ENCODE peak calls at places on chromosomes 13 and 19, in six cellular contexts. One of them, this sample, is unnamed. For H3K9me3, the result is how much of the 10 kb centered on the place peaks cover.

GRCh38 chr19:39514840-39515550 is at the start of gene SELENOV:
- DNase-seq in thoracic aorta: no peak
- DNase-seq in CD4-positive, CD25-positive, alpha-beta regulatory T cell: no peak
- DNase-seq in endodermal cell: peak
- DNase-seq in cardiac muscle cell: no peak
- DNase-seq in Karpas-422: no peak
- DNase-seq in this sample: no peak

GRCh38 chr13:91240341-91240740 is 107.1 kb upstream of the MIR17HG start:
- DNase-seq in thoracic aorta: no peak
- DNase-seq in CD4-positive, CD25-positive, alpha-beta regulatory T cell: no peak
- DNase-seq in endodermal cell: no peak
- DNase-seq in cardiac muscle cell: no peak
- DNase-seq in Karpas-422: no peak
- DNase-seq in this sample: no peak

GRCh38 chr19:1064661-1065605 is 2.0 kb upstream of the ARHGAP45 start:
- DNase-seq in thoracic aorta: no peak
- DNase-seq in CD4-positive, CD25-positive, alpha-beta regulatory T cell: peak
- DNase-seq in endodermal cell: peak
- DNase-seq in cardiac muscle cell: peak
- DNase-seq in Karpas-422: peak
- DNase-seq in this sample: peak

GRCh38 chr19:55089279-55089944 is 13.7 kb downstream of the EPS8L1 start:
- DNase-seq in thoracic aorta: no peak
- DNase-seq in CD4-positive, CD25-positive, alpha-beta regulatory T cell: no peak
- DNase-seq in endodermal cell: no peak
- DNase-seq in cardiac muscle cell: no peak
- DNase-seq in Karpas-422: no peak
- DNase-seq in this sample: no peak

GRCh38 chr13:83333614-83334388 is 548.5 kb downstream of the SLITRK1 start:
- DNase-seq in thoracic aorta: no peak
- DNase-seq in CD4-positive, CD25-positive, alpha-beta regulatory T cell: no peak
- DNase-seq in endodermal cell: no peak
- DNase-seq in cardiac muscle cell: no peak
- DNase-seq in Karpas-422: no peak
- DNase-seq in this sample: no peak

GRCh38 chr19:34259367-34259865 is 5.1 kb downstream of the GARRE1 start:
- DNase-seq in thoracic aorta: no peak
- DNase-seq in CD4-positive, CD25-positive, alpha-beta regulatory T cell: no peak
- DNase-seq in endodermal cell: no peak
- DNase-seq in cardiac muscle cell: no peak
- DNase-seq in Karpas-422: no peak
- DNase-seq in this sample: no peak

GRCh38 chr19:13920940-13921744 is 15.1 kb downstream of the CC2D1A start:
- DNase-seq in thoracic aorta: no peak
- DNase-seq in CD4-positive, CD25-positive, alpha-beta regulatory T cell: peak
- DNase-seq in endodermal cell: peak
- DNase-seq in cardiac muscle cell: peak
- DNase-seq in Karpas-422: peak
- DNase-seq in this sample: no peak

GRCh38 chr13:113846639-113847318 is 17.1 kb downstream of the GAS6 start:
- DNase-seq in thoracic aorta: no peak
- DNase-seq in CD4-positive, CD25-positive, alpha-beta regulatory T cell: peak
- DNase-seq in endodermal cell: peak
- DNase-seq in cardiac muscle cell: no peak
- DNase-seq in Karpas-422: no peak
- DNase-seq in this sample: no peak

GRCh38 chr13:97116754-97117153 is 105.4 kb upstream of the MBNL2 start:
- DNase-seq in thoracic aorta: no peak
- DNase-seq in CD4-positive, CD25-positive, alpha-beta regulatory T cell: no peak
- DNase-seq in endodermal cell: peak
- DNase-seq in cardiac muscle cell: peak
- DNase-seq in Karpas-422: no peak
- DNase-seq in this sample: no peak

GRCh38 chr13:99226493-99226892 is 25.8 kb downstream of the UBAC2 start:
- DNase-seq in thoracic aorta: no peak
- DNase-seq in CD4-positive, CD25-positive, alpha-beta regulatory T cell: no peak
- DNase-seq in endodermal cell: no peak
- DNase-seq in cardiac muscle cell: no peak
- DNase-seq in Karpas-422: no peak
- DNase-seq in this sample: no peak

GRCh38 chr19:35107541-35107939 is 8.1 kb upstream of the FXYD3 start:
- DNase-seq in thoracic aorta: no peak
- DNase-seq in CD4-positive, CD25-positive, alpha-beta regulatory T cell: no peak
- DNase-seq in endodermal cell: no peak
- DNase-seq in cardiac muscle cell: peak
- DNase-seq in Karpas-422: no peak
- DNase-seq in this sample: no peak

GRCh38 chr19:38975214-38975860 is at the start of gene FBXO17:
- DNase-seq in thoracic aorta: no peak
- DNase-seq in CD4-positive, CD25-positive, alpha-beta regulatory T cell: no peak
- DNase-seq in endodermal cell: peak
- DNase-seq in cardiac muscle cell: peak
- DNase-seq in Karpas-422: no peak
- DNase-seq in this sample: no peak

GRCh38 chr13:25214371-25215252 is 42.5 kb upstream of the AMER2 start:
- DNase-seq in thoracic aorta: no peak
- DNase-seq in CD4-positive, CD25-positive, alpha-beta regulatory T cell: no peak
- DNase-seq in endodermal cell: no peak
- DNase-seq in cardiac muscle cell: peak
- DNase-seq in Karpas-422: no peak
- DNase-seq in this sample: no peak

GRCh38 chr13:109719962-109720646 is 66.3 kb downstream of the IRS2 start:
- DNase-seq in thoracic aorta: no peak
- DNase-seq in CD4-positive, CD25-positive, alpha-beta regulatory T cell: no peak
- DNase-seq in endodermal cell: no peak
- DNase-seq in cardiac muscle cell: no peak
- DNase-seq in Karpas-422: no peak
- DNase-seq in this sample: no peak

GRCh38 chr13:113461022-113461751 is 7.9 kb upstream of the ADPRHL1 start:
- DNase-seq in thoracic aorta: no peak
- DNase-seq in CD4-positive, CD25-positive, alpha-beta regulatory T cell: no peak
- DNase-seq in endodermal cell: no peak
- DNase-seq in cardiac muscle cell: no peak
- DNase-seq in Karpas-422: no peak
- DNase-seq in this sample: no peak

GRCh38 chr13:112712451-112712881 is 22.6 kb downstream of the ATP11A start:
- DNase-seq in thoracic aorta: no peak
- DNase-seq in CD4-positive, CD25-positive, alpha-beta regulatory T cell: no peak
- DNase-seq in endodermal cell: no peak
- DNase-seq in cardiac muscle cell: no peak
- DNase-seq in Karpas-422: no peak
- DNase-seq in this sample: no peak

GRCh38 chr13:85417807-85418206 is 381.4 kb downstream of the SLITRK6 start:
- DNase-seq in thoracic aorta: no peak
- DNase-seq in CD4-positive, CD25-positive, alpha-beta regulatory T cell: no peak
- DNase-seq in endodermal cell: no peak
- DNase-seq in cardiac muscle cell: no peak
- DNase-seq in Karpas-422: peak
- DNase-seq in this sample: no peak

GRCh38 chr13:24254151-24254810 is 55.1 kb upstream of the C1QTNF9 start:
- DNase-seq in thoracic aorta: no peak
- DNase-seq in CD4-positive, CD25-positive, alpha-beta regulatory T cell: peak
- DNase-seq in endodermal cell: no peak
- DNase-seq in cardiac muscle cell: peak
- DNase-seq in Karpas-422: no peak
- DNase-seq in this sample: peak

GRCh38 chr19:42185281-42185680 is 32.2 kb downstream of the DEDD2 start:
- DNase-seq in thoracic aorta: no peak
- DNase-seq in CD4-positive, CD25-positive, alpha-beta regulatory T cell: peak
- DNase-seq in endodermal cell: no peak
- DNase-seq in cardiac muscle cell: peak
- DNase-seq in Karpas-422: no peak
- DNase-seq in this sample: no peak

GRCh38 chr13:43758834-43759233 is 27.9 kb downstream of the ENOX1 start:
- DNase-seq in thoracic aorta: no peak
- DNase-seq in CD4-positive, CD25-positive, alpha-beta regulatory T cell: peak
- DNase-seq in endodermal cell: no peak
- DNase-seq in cardiac muscle cell: no peak
- DNase-seq in Karpas-422: no peak
- DNase-seq in this sample: no peak

GRCh38 chr19:11210656-11210928 is 13.2 kb upstream of the KANK2 start:
- DNase-seq in thoracic aorta: no peak
- DNase-seq in CD4-positive, CD25-positive, alpha-beta regulatory T cell: no peak
- DNase-seq in endodermal cell: no peak
- DNase-seq in cardiac muscle cell: no peak
- DNase-seq in Karpas-422: no peak
- DNase-seq in this sample: no peak

GRCh38 chr19:13839193-13839937 is 37.6 kb upstream of the NANOS3 start:
- DNase-seq in thoracic aorta: no peak
- DNase-seq in CD4-positive, CD25-positive, alpha-beta regulatory T cell: peak
- DNase-seq in endodermal cell: peak
- DNase-seq in cardiac muscle cell: peak
- DNase-seq in Karpas-422: peak
- DNase-seq in this sample: peak

GRCh38 chr19:5104871-5105351 is 136.0 kb downstream of the KDM4B start:
- DNase-seq in thoracic aorta: no peak
- DNase-seq in CD4-positive, CD25-positive, alpha-beta regulatory T cell: no peak
- DNase-seq in endodermal cell: no peak
- DNase-seq in cardiac muscle cell: no peak
- DNase-seq in Karpas-422: no peak
- DNase-seq in this sample: no peak

GRCh38 chr13:49649244-49649962 is 21.1 kb downstream of the ARL11 start:
- DNase-seq in thoracic aorta: no peak
- DNase-seq in CD4-positive, CD25-positive, alpha-beta regulatory T cell: no peak
- DNase-seq in endodermal cell: no peak
- DNase-seq in cardiac muscle cell: peak
- DNase-seq in Karpas-422: no peak
- DNase-seq in this sample: no peak

GRCh38 chr19:4034048-4035017 is 26.8 kb downstream of the PIAS4 start:
- DNase-seq in thoracic aorta: no peak
- DNase-seq in CD4-positive, CD25-positive, alpha-beta regulatory T cell: no peak
- DNase-seq in endodermal cell: no peak
- DNase-seq in cardiac muscle cell: no peak
- DNase-seq in Karpas-422: no peak
- DNase-seq in this sample: no peak

GRCh38 chr13:25729201-25729600 is 322.6 kb downstream of the SHISA2 start:
- DNase-seq in thoracic aorta: no peak
- DNase-seq in CD4-positive, CD25-positive, alpha-beta regulatory T cell: no peak
- DNase-seq in endodermal cell: no peak
- DNase-seq in cardiac muscle cell: no peak
- DNase-seq in Karpas-422: no peak
- DNase-seq in this sample: no peak

GRCh38 chr13:27012482-27013197 is 159.0 kb downstream of the USP12 start:
- DNase-seq in thoracic aorta: no peak
- DNase-seq in CD4-positive, CD25-positive, alpha-beta regulatory T cell: no peak
- DNase-seq in endodermal cell: peak
- DNase-seq in cardiac muscle cell: peak
- DNase-seq in Karpas-422: no peak
- DNase-seq in this sample: no peak

GRCh38 chr19:11408591-11408990 is 10.5 kb downstream of the RGL3 start:
- DNase-seq in thoracic aorta: no peak
- DNase-seq in CD4-positive, CD25-positive, alpha-beta regulatory T cell: no peak
- DNase-seq in endodermal cell: no peak
- DNase-seq in cardiac muscle cell: no peak
- DNase-seq in Karpas-422: no peak
- DNase-seq in this sample: no peak

GRCh38 chr13:95298169-95298940 is 2.9 kb downstream of the ABCC4 start:
- DNase-seq in thoracic aorta: no peak
- DNase-seq in CD4-positive, CD25-positive, alpha-beta regulatory T cell: no peak
- DNase-seq in endodermal cell: no peak
- DNase-seq in cardiac muscle cell: no peak
- DNase-seq in Karpas-422: no peak
- DNase-seq in this sample: no peak

DNA sequence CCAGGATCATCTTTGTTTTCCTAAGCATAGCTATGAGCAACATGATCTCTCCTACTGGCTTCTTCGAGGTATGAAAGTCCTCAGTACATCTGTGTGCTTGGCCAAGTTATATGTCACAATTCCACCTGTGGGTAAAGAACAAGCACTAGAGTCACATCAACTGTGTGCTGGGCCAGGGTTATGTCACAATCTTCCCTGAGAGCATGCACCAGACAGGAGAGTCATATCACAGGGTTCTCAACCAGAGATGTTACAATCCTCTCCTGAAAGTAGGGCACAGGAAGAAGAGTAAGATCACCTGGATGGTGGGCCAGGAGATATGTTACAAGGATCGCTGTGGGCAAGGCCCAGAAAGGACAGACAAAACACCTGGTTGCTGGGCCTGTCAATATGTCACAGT is 143.7 kb downstream of the ZNF675 start:
- DNase-seq in thoracic aorta: no peak
- DNase-seq in CD4-positive, CD25-positive, alpha-beta regulatory T cell: no peak
- DNase-seq in endodermal cell: no peak
- DNase-seq in cardiac muscle cell: no peak
- DNase-seq in Karpas-422: no peak
- DNase-seq in this sample: no peak
- H3K9me3 ChIP-seq in thoracic aorta: under half
- H3K9me3 ChIP-seq in CD4-positive, CD25-positive, alpha-beta regulatory T cell: under half
- H3K9me3 ChIP-seq in endodermal cell: half or more
- H3K9me3 ChIP-seq in cardiac muscle cell: under half
- H3K9me3 ChIP-seq in Karpas-422: under half
- H3K9me3 ChIP-seq in this sample: under half

GRCh38 chr19:15549581-15549980 is 41.3 kb downstream of the CYP4F22 start:
- DNase-seq in thoracic aorta: no peak
- DNase-seq in CD4-positive, CD25-positive, alpha-beta regulatory T cell: no peak
- DNase-seq in endodermal cell: no peak
- DNase-seq in cardiac muscle cell: no peak
- DNase-seq in Karpas-422: no peak
- DNase-seq in this sample: no peak
- H3K9me3 ChIP-seq in thoracic aorta: under half
- H3K9me3 ChIP-seq in CD4-positive, CD25-positive, alpha-beta regulatory T cell: under half
- H3K9me3 ChIP-seq in endodermal cell: under half
- H3K9me3 ChIP-seq in cardiac muscle cell: under half
- H3K9me3 ChIP-seq in Karpas-422: under half
- H3K9me3 ChIP-seq in this sample: under half

GRCh38 chr13:30363725-30364124 is 56.4 kb upstream of the KATNAL1 start:
- DNase-seq in thoracic aorta: no peak
- DNase-seq in CD4-positive, CD25-positive, alpha-beta regulatory T cell: no peak
- DNase-seq in endodermal cell: no peak
- DNase-seq in cardiac muscle cell: no peak
- DNase-seq in Karpas-422: no peak
- DNase-seq in this sample: no peak

GRCh38 chr13:30362005-30362788 is 54.8 kb upstream of the KATNAL1 start:
- DNase-seq in thoracic aorta: no peak
- DNase-seq in CD4-positive, CD25-positive, alpha-beta regulatory T cell: no peak
- DNase-seq in endodermal cell: no peak
- DNase-seq in cardiac muscle cell: no peak
- DNase-seq in Karpas-422: no peak
- DNase-seq in this sample: no peak

GRCh38 chr13:30362869-30363268 is 55.5 kb upstream of the KATNAL1 start:
- DNase-seq in thoracic aorta: no peak
- DNase-seq in CD4-positive, CD25-positive, alpha-beta regulatory T cell: no peak
- DNase-seq in endodermal cell: no peak
- DNase-seq in cardiac muscle cell: peak
- DNase-seq in Karpas-422: no peak
- DNase-seq in this sample: no peak

GRCh38 chr13:30359999-30360398 is 52.6 kb upstream of the KATNAL1 start:
- DNase-seq in thoracic aorta: no peak
- DNase-seq in CD4-positive, CD25-positive, alpha-beta regulatory T cell: no peak
- DNase-seq in endodermal cell: no peak
- DNase-seq in cardiac muscle cell: no peak
- DNase-seq in Karpas-422: no peak
- DNase-seq in this sample: no peak

GRCh38 chr13:30360586-30360985 is 53.2 kb upstream of the KATNAL1 start:
- DNase-seq in thoracic aorta: no peak
- DNase-seq in CD4-positive, CD25-positive, alpha-beta regulatory T cell: no peak
- DNase-seq in endodermal cell: no peak
- DNase-seq in cardiac muscle cell: no peak
- DNase-seq in Karpas-422: no peak
- DNase-seq in this sample: no peak
- H3K9me3 ChIP-seq in thoracic aorta: under half
- H3K9me3 ChIP-seq in CD4-positive, CD25-positive, alpha-beta regulatory T cell: under half
- H3K9me3 ChIP-seq in endodermal cell: under half
- H3K9me3 ChIP-seq in cardiac muscle cell: under half
- H3K9me3 ChIP-seq in Karpas-422: under half
- H3K9me3 ChIP-seq in this sample: under half

GRCh38 chr19:9159891-9160290 is 18.9 kb upstream of the OR7D2 start:
- DNase-seq in thoracic aorta: no peak
- DNase-seq in CD4-positive, CD25-positive, alpha-beta regulatory T cell: no peak
- DNase-seq in endodermal cell: no peak
- DNase-seq in cardiac muscle cell: no peak
- DNase-seq in Karpas-422: no peak
- DNase-seq in this sample: no peak
- H3K9me3 ChIP-seq in thoracic aorta: under half
- H3K9me3 ChIP-seq in CD4-positive, CD25-positive, alpha-beta regulatory T cell: half or more
- H3K9me3 ChIP-seq in endodermal cell: half or more
- H3K9me3 ChIP-seq in cardiac muscle cell: under half
- H3K9me3 ChIP-seq in Karpas-422: under half
- H3K9me3 ChIP-seq in this sample: under half

This sample was measured in T-helper 17 cell.